ENCODE peak calls at places on chromosomes 12 and 14, in five cellular contexts. Y, G, M, I and H are unnamed samples.

GRCh38 chr12:113929312-113929989 is 36.7 kb downstream of the RBM19 start:
- DNase-seq in Y (no peak), G (no peak), M (no peak), I (no peak), H (no peak)

GRCh38 chr14:104361921-104362681 is 217.5 kb upstream of the C14orf180 start:
- DNase-seq in Y (no peak), G (no peak), M (no peak), I (no peak), H (no peak)

GRCh38 chr14:56498112-56498511 is 81.5 kb upstream of the TMEM260 start:
- DNase-seq in Y (no peak), G (no peak), M (no peak), I (no peak), H (no peak)

GRCh38 chr12:49953961-49954835 is 3.7 kb downstream of the AQP2 start:
- DNase-seq in Y (no peak), G (no peak), M (no peak), I (no peak), H (no peak)

GRCh38 chr12:132489078-132489601 is 811 bp upstream of the FBRSL1 start:
- DNase-seq in Y (no peak), G (no peak), M (peak), I (peak), H (no peak)

GRCh38 chr12:10454531-10454930 is 1.4 kb upstream of the KLRC1 start:
- DNase-seq in Y (no peak), G (no peak), M (peak), I (no peak), H (no peak)

GRCh38 chr14:89549381-89550102 is 132.5 kb upstream of the FOXN3 start:
- DNase-seq in Y (peak), G (no peak), M (no peak), I (no peak), H (no peak)

GRCh38 chr12:54393350-54393655 is 8.8 kb upstream of the ZNF385A start:
- DNase-seq in Y (no peak), G (no peak), M (no peak), I (no peak), H (no peak)

GRCh38 chr12:88505696-88506095 is 74.6 kb downstream of the KITLG start:
- DNase-seq in Y (peak), G (no peak), M (no peak), I (no peak), H (no peak)

GRCh38 chr14:82180057-82180620 is 646.5 kb upstream of the SEL1L start:
- DNase-seq in Y (no peak), G (no peak), M (no peak), I (no peak), H (no peak)

GRCh38 chr12:89995870-89996269 is 287.2 kb upstream of the ATP2B1 start:
- DNase-seq in Y (peak), G (no peak), M (peak), I (no peak), H (no peak)

GRCh38 chr12:132445884-132446471 is 44.0 kb upstream of the FBRSL1 start:
- DNase-seq in Y (peak), G (peak), M (no peak), I (peak), H (peak)

GRCh38 chr12:94460594-94460959 is 910 bp upstream of the CEP83 start:
- DNase-seq in Y (no peak), G (no peak), M (no peak), I (no peak), H (no peak)
- H3K27ac ChIP-seq in Y (peak), G (peak), M (no peak), I (no peak), H (peak)

GRCh38 chr12:27031531-27031930 is 9.2 kb downstream of the MED21 start:
- DNase-seq in Y (peak), G (no peak), M (no peak), I (no peak), H (no peak)

GRCh38 chr12:27032679-27033078 is 10.3 kb downstream of the MED21 start:
- DNase-seq in Y (no peak), G (no peak), M (no peak), I (no peak), H (no peak)

DNA sequence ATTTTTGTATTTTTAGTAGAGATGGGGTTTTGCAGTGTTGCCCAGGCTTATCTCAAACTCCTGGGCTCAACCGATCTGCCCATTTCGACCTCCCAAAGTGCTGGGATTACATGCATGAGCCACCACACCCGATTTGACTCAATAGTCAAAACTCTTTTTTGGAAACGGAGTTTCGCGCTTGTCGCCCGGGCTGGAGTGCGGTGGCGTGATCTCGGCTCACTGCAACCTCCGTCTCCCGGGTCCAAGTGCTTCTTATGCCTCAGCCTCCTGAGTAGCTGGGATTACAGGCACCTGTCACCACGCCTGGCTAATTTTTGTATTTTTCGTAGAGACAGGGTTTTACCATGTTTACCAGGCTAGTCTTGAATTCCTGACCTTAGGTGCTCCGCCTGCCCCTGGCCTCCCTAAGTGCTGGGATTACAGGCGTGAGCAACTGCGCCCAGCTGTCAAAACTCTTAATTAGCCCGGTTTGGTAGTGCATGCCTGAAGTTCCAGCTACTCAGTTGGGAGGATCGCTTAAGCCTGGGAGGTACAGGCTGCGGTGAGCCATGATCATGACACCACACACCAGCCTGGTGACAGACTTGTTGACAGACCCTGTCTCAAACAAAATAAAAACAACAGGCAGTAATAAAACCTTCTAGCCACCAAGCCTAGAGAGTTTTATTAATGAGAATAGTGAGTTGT is 12.4 kb downstream of the MED21 start:
- DNase-seq in Y (no peak), G (no peak), M (no peak), I (no peak), H (no peak)
- H3K27ac ChIP-seq in Y (no peak), G (no peak), M (no peak), I (no peak), H (no peak)

GRCh38 chr14:93220509-93220908 is 13.5 kb downstream of the UBR7 start:
- DNase-seq in Y (no peak), G (no peak), M (no peak), I (no peak), H (no peak)

GRCh38 chr14:93219103-93219726 is 12.2 kb downstream of the UBR7 start:
- DNase-seq in Y (peak), G (peak), M (peak), I (peak), H (peak)

GRCh38 chr14:93228550-93228949 is 21.5 kb downstream of the UBR7 start:
- DNase-seq in Y (no peak), G (no peak), M (no peak), I (no peak), H (no peak)

GRCh38 chr14:93223565-93223964 is 16.5 kb downstream of the UBR7 start:
- DNase-seq in Y (no peak), G (no peak), M (no peak), I (no peak), H (no peak)
- H3K27ac ChIP-seq in Y (no peak), G (no peak), M (no peak), I (no peak), H (no peak)

GRCh38 chr14:50659327-50659974 is 8.7 kb downstream of the SAV1 start:
- DNase-seq in Y (no peak), G (no peak), M (no peak), I (no peak), H (no peak)
- H3K27ac ChIP-seq in Y (peak), G (no peak), M (peak), I (no peak), H (no peak)

DNA sequence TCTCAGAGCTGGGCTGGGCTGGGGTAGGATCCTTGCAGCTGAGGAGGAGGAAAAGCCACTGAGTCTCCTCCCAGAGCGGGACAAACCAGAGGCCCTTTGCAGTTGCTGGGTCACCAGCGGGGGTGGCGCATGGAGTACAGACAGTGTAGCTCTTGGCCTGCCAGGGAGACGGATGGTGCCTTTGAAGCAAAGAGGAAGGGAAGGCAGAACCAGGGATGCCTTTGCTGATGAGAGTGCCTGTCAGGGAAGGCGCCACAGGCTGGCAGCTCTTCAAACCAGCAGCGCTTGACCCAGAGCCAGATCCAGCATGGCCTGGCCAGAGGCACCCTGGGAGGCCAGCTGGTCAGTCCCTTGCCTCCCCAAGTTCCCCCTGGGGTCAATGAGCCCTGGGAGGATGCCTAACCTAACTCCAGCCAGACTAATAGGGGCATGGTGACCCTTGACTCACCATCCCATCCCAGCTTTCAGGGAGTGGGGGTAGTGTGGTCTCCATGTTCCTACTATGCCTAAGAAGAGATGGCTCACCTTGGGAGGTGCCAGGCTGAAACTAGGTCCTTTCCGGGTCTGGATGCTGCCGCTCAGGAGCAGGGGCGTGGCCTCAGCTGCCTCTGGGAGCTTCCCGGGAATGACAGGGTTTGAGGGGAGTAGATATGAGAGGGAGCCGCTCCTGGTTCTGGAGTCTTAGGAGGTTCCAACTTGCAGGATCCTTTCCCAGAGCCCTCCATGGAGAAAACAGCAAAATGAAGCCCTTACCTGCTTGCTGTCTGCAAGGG is 19.8 kb downstream of the VASH1 start:
- DNase-seq in Y (peak), G (no peak), M (no peak), I (no peak), H (no peak)
- H3K27ac ChIP-seq in Y (no peak), G (no peak), M (no peak), I (no peak), H (no peak)

DNA sequence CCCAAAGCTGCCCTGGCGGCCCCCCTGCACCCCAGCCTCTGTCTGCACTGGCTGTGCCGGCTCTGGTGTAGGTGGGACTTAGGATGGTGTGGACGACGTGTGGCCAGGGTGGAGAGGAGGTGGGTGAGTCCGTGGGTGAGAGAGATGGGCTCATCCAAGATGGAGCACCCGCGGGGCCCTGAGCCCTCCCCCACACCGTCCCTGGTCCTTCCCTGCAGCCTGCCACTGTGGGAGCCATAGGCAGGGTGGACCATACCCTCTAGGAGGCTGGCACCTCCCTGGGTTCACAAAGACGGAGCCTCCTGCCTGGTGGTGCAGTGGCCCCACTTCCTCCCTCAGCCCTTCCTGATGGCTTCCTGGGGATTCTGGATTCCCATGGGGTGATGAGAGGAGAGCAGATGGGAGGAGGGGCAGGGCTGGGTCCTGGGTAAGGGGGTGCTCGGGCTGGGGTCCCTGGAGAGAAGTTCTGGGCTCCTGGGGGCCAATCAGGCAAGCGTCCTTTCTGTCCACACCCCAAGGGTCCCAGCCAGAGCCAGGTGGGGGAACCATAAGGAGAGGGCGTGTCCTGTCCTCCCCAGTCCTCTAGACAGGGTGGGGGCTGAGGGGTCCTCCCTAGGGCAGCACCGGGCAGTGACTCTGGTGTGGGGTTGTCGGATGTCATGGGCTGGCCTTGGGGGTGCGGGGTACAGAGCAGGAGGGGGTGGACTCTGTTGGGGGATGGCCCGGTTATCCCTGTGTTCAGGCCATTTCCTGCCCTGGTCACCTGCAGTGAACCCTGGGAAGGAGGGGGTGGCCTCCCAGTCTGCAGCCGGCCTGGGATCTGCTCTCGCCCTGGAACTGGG is 384.8 kb downstream of the TMEM121 start:
- DNase-seq in Y (no peak), G (no peak), M (no peak), I (no peak), H (no peak)
- H3K27ac ChIP-seq in Y (no peak), G (no peak), M (no peak), I (no peak), H (no peak)

GRCh38 chr14:23252006-23252405 is 14.3 kb downstream of the RNF212B start:
- DNase-seq in Y (no peak), G (no peak), M (no peak), I (no peak), H (no peak)
- H3K27ac ChIP-seq in Y (no peak), G (no peak), M (no peak), I (no peak), H (peak)

DNA sequence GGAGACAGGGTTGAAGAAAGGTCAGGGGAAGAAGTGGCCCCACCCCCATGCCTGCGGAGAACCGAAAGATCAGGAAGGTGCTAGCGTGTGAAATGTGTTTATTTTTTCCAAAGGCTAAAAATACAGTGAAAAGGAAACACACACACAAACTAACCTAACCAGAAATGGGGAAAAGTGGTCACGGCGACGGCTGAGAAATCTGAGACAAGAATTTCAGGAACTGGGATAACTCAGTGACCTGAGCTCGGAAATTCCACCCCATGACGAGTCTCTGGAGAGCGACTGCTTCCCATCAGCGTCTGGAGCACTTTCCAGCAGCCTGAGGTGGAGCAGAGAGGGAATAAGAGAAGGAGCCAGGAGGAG is 16.6 kb upstream of the RND1 start:
- DNase-seq in Y (peak), G (no peak), M (peak), I (no peak), H (no peak)
- H3K27ac ChIP-seq in Y (no peak), G (no peak), M (no peak), I (no peak), H (no peak)